ENCODE peak calls at places on chromosome 3, in four cellular contexts. W is K562, M is WTC11, V is HepG2. H is an unnamed sample.

GRCh38 chr3:127488740-127489139 is 101.8 kb downstream of the TPRA1 start:
- DNase-seq in M (no peak), W (no peak), V (no peak), H (no peak)

GRCh38 chr3:10081871-10082270 is 26.2 kb downstream of the FANCD2OS start:
- DNase-seq in W (peak), M (no peak), V (no peak), H (no peak)

GRCh38 chr3:102053375-102053989 is 204.2 kb downstream of the NFKBIZ start:
- DNase-seq in V (no peak), W (no peak), M (no peak), H (no peak)

GRCh38 chr3:12318758-12319621 is 30.1 kb downstream of the PPARG start:
- DNase-seq in V (no peak), W (no peak), M (no peak), H (no peak)

GRCh38 chr3:116492379-116492778 is 47.1 kb upstream of the LSAMP start:
- DNase-seq in V (no peak), W (no peak), M (no peak), H (no peak)

GRCh38 chr3:183393625-183394024 is 34.8 kb downstream of the MCF2L2 start:
- DNase-seq in W (no peak), M (no peak), V (no peak), H (no peak)

GRCh38 chr3:186571644-186572013 is 1.1 kb downstream of the DNAJB11 start:
- DNase-seq in M (no peak), V (no peak), W (no peak), H (no peak)

GRCh38 chr3:115693868-115694267 is 70.6 kb downstream of the GAP43 start:
- DNase-seq in M (no peak), V (no peak), W (no peak), H (no peak)

GRCh38 chr3:11498174-11498573 is 145.5 kb downstream of the VGLL4 start:
- DNase-seq in V (no peak), W (no peak), M (no peak), H (no peak)

GRCh38 chr3:45795882-45796765 is at the start of gene SLC6A20:
- DNase-seq in W (no peak), V (no peak), M (peak), H (no peak)

GRCh38 chr3:50212502-50212901 is 7.4 kb downstream of the SLC38A3 start:
- DNase-seq in V (no peak), M (peak), W (no peak), H (no peak)

GRCh38 chr3:3766140-3766539 is 33.1 kb upstream of the LRRN1 start:
- DNase-seq in V (no peak), W (no peak), M (no peak), H (no peak)

GRCh38 chr3:170154569-170155143 is 26.9 kb downstream of the PHC3 start:
- DNase-seq in W (no peak), V (no peak), M (no peak), H (peak)

GRCh38 chr3:72100062-72100511 is 315.1 kb upstream of the PROK2 start:
- DNase-seq in V (no peak), W (no peak), M (peak), H (no peak)

GRCh38 chr3:127781411-127782001 is 40.8 kb downstream of the MGLL start:
- DNase-seq in W (no peak), V (no peak), M (no peak), H (no peak)

GRCh38 chr3:144187531-144188230 is 216.1 kb downstream of the DIPK2A start:
- DNase-seq in V (no peak), W (no peak), M (no peak), H (no peak)

GRCh38 chr3:7630925-7631324 is 770.0 kb downstream of the GRM7 start:
- DNase-seq in V (no peak), W (no peak), M (peak), H (no peak)

GRCh38 chr3:166533740-166534139 is 696.5 kb upstream of the BCHE start:
- DNase-seq in M (no peak), V (no peak), W (no peak), H (no peak)

GRCh38 chr3:156682963-156683362 is 8.6 kb downstream of the TIPARP start:
- DNase-seq in V (no peak), M (no peak), W (no peak), H (no peak)

GRCh38 chr3:104102386-104102785 is 1264.3 kb upstream of the ALCAM start:
- DNase-seq in V (peak), W (no peak), M (no peak), H (peak)

GRCh38 chr3:100297784-100298183 is 36.8 kb upstream of the NIT2 start:
- DNase-seq in V (no peak), W (no peak), M (no peak), H (no peak)

GRCh38 chr3:54649551-54649950 is 278.3 kb downstream of the LRTM1 start:
- DNase-seq in V (no peak), M (no peak), W (no peak), H (no peak)

GRCh38 chr3:54654776-54655175 is 273.1 kb downstream of the LRTM1 start:
- DNase-seq in M (no peak), W (no peak), V (no peak), H (no peak)

GRCh38 chr3:54659347-54659746 is 268.5 kb downstream of the LRTM1 start:
- DNase-seq in M (no peak), V (no peak), W (no peak), H (no peak)

GRCh38 chr3:54653456-54654195 is 274.2 kb downstream of the LRTM1 start:
- DNase-seq in V (no peak), M (no peak), W (no peak), H (no peak)
- TF ChIP-seq SP1 in V (no peak), M (no peak), W (no peak), H (no peak)

DNA sequence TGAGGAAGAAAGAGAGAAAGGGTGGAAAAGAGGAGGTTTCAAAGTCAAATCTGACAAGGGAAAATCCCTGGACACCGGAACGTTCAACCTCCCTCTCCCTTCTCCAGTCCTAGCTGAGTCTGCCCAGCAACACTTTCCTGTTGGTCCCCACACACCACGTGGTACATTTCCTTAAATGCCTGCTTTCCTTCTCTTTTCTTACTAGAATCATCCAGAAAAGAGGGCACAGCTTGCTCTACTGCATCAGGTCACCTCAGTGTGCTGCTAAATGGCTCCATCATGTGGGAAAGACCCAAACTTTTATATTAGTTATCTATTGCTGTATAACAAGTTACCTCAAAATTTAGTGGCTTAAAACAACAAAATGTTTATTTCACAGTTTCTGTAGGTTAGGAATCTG is 181.2 kb downstream of the NECTIN3 start:
- DNase-seq in M (no peak), W (no peak), V (no peak), H (no peak)
- TF ChIP-seq ETV6 in M (no peak), W (no peak), V (no peak), H (no peak)

GRCh38 chr3:53749428-53749827 is 96.8 kb downstream of the CHDH start:
- DNase-seq in M (no peak), W (no peak), V (no peak), H (no peak)
- TF ChIP-seq SP1 in M (no peak), W (no peak), V (no peak), H (no peak)

DNA sequence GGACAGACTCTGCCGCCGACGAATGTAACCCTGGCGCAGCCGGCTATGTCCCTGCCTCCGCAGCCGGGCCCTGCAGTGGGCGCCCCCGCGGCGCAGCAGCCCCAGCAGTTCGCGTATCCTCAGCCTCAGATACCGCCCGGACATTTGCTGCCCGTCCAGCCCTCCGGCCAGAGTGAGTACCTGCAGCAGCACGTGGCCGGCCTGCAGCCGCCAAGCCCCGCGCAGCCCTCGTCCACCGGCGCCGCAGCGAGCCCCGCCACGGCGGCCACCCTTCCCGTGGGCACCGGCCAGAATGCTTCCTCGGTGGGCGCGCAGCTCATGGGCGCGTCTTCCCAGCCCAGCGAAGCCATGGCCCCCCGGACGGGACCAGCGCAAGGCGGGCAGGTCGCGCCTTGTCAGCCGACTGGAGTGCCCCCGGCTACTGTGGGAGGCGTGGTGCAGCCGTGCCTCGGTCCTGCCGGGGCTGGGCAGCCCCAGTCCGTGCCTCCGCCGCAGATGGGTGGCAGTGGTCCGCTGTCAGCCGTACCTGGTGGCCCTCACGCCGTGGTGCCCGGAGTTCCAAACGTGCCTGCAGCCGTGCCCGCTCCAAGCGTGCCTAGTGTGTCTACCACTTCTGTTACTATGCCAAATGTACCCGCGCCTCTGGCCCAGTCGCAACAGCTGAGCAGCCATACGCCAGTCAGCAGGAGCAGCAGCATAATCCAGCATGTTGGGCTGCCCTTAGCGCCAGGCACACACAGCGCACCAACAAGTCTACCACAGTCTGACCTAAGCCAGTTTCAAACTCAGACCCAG is 2.4 kb downstream of the TSC22D2 start:
- DNase-seq in W (peak), M (peak), V (no peak), H (no peak)
- TF ChIP-seq ETV6 in W (no peak), M (no peak), V (no peak), H (no peak)

GRCh38 chr3:105965384-105965783 is 96.6 kb upstream of the CBLB start:
- DNase-seq in V (no peak), M (no peak), W (no peak), H (no peak)
- TF ChIP-seq SP1 in V (no peak), M (no peak), W (no peak), H (no peak)

DNA sequence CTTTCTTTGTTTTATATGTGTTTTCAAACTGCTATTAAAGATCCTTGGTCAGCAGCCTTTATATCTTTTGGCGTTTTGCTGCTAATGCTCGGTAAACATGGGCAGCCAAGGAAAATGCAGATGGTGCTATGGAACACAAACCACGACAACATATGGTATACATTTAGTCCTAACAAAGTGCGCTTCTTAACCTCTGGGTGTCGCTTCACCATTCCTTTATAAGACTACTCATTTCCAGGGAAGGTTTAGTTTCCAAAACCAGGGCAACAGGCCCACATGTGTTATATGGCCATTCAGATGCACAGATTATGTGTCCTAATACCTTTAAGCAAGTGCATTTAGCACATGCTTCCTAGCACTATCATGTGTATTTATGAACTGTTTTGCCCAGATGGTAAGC is 14.7 kb downstream of the SHOX2 start:
- DNase-seq in M (no peak), W (no peak), V (peak), H (no peak)
- TF ChIP-seq ETV6 in M (no peak), W (no peak), V (no peak), H (no peak)

DNA sequence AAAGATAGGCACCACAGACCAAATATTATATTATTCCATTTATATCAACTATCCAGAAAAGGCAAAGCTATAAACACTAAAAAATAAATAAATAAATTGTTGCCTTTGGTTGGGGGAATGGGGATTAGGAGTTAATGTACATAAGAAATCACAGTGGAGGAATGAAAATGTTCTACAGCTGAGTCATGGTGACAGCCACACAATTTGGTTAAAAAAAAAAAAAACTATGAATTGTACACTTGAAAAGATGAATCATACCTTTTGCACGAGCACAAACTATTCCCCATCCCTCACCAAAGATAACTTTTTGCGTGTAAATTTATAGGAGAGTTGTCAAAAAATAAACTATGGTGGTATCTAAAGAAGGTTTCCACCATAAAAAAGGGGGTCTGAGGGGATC is 103.2 kb downstream of the TBC1D5 start:
- DNase-seq in V (no peak), W (no peak), M (no peak), H (no peak)
- TF ChIP-seq SP1 in V (no peak), W (no peak), M (no peak), H (no peak)

DNA sequence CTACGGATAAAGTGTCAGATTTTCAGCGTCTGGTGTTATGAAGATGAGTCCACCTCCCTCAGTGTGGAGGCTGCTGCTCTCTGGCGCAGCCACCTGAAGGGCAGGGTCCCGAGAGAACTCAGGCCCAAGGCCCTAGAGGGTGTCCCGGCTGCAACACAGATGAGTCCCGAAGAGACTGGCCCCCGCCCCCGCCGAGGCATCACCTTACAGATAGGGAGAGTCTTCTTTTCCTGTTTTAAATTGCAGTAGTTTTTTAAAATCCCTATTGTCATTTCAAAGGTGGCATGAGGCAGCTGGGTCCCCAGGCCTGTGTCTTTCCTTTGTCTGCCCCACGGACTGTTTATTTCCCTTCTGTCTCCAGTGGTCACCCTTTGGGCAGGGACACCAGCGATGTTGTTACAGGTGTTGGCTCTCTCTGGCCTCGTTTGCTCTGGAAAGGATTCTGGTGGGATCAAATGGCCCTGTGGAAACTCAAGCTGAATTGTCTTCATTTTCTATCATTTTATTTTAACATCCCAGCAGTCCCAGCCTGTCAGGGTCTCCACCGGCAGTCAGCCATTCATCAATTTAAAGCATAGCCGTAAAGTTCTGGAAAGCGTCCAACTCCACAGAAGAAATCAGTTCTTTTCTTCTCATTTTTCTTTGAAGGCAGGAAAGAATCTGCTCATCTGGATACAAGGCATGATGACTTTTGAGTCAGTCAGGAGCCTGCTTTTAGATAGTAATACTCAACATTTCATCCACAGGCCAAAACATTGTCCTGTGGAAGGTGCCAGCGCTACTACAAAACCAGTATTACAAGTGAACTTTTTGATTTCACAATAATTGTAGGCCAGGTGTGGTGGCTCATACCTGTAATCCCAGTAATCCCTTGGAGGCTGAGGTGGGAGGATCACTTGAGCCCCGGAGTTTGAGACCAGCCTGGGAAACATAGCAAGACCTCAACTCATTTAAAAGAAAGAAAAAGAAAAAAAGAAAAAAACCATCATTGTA is 96.2 kb downstream of the HES1 start:
- DNase-seq in W (no peak), V (no peak), M (peak), H (no peak)
- TF ChIP-seq ETV6 in W (no peak), V (no peak), M (no peak), H (no peak)